ENCODE peak calls at places on chromosomes 6 and 20, in eight cellular contexts. One of them, this sample, is unnamed.

GRCh38 chr20:59751075-59751711 is 146.9 kb downstream of the PHACTR3 start:
- DNase-seq in mesendoderm: peak; percentile 65
- DNase-seq in hepatocyte: peak; percentile 78
- DNase-seq in GM23338: peak; percentile 89
- DNase-seq in sigmoid colon: peak; percentile 77
- DNase-seq in tibial nerve: peak; percentile 33
- DNase-seq in GM12878: peak; percentile 19
- DNase-seq in Panc1: peak; percentile 5
- DNase-seq in this sample: peak; percentile 65

GRCh38 chr6:16045238-16045637 is 83.6 kb upstream of the MYLIP start:
- DNase-seq in mesendoderm: no peak
- DNase-seq in sigmoid colon: no peak
- DNase-seq in tibial nerve: no peak
- DNase-seq in GM12878: no peak
- DNase-seq in GM23338: no peak
- DNase-seq in Panc1: no peak
- DNase-seq in hepatocyte: no peak
- DNase-seq in this sample: no peak

GRCh38 chr6:151679081-151679480 is 128.4 kb upstream of the ESR1 start:
- DNase-seq in Panc1: no peak
- DNase-seq in hepatocyte: no peak
- DNase-seq in GM12878: no peak
- DNase-seq in mesendoderm: no peak
- DNase-seq in GM23338: no peak
- DNase-seq in sigmoid colon: no peak
- DNase-seq in tibial nerve: no peak
- DNase-seq in this sample: no peak

GRCh38 chr20:43857932-43858331 is 56.7 kb upstream of the TOX2 start:
- DNase-seq in sigmoid colon: no peak
- DNase-seq in GM23338: no peak
- DNase-seq in Panc1: no peak
- DNase-seq in mesendoderm: no peak
- DNase-seq in tibial nerve: no peak
- DNase-seq in GM12878: no peak
- DNase-seq in hepatocyte: no peak
- DNase-seq in this sample: no peak

GRCh38 chr20:49278817-49279676 is 1.2 kb upstream of the ZNFX1 start:
- DNase-seq in tibial nerve: no peak
- DNase-seq in mesendoderm: peak; percentile 17
- DNase-seq in hepatocyte: peak; percentile 35
- DNase-seq in Panc1: no peak
- DNase-seq in GM12878: no peak
- DNase-seq in GM23338: no peak
- DNase-seq in sigmoid colon: no peak
- DNase-seq in this sample: no peak

GRCh38 chr6:135254471-135254870 is 73.4 kb downstream of the MYB start:
- DNase-seq in tibial nerve: no peak
- DNase-seq in sigmoid colon: no peak
- DNase-seq in mesendoderm: no peak
- DNase-seq in Panc1: no peak
- DNase-seq in GM12878: no peak
- DNase-seq in hepatocyte: no peak
- DNase-seq in GM23338: no peak
- DNase-seq in this sample: no peak

GRCh38 chr6:111564482-111564945 is 41.2 kb downstream of the TRAF3IP2 start:
- DNase-seq in GM23338: no peak
- DNase-seq in Panc1: no peak
- DNase-seq in hepatocyte: no peak
- DNase-seq in sigmoid colon: no peak
- DNase-seq in GM12878: no peak
- DNase-seq in mesendoderm: no peak
- DNase-seq in tibial nerve: no peak
- DNase-seq in this sample: no peak

GRCh38 chr20:53722515-53723036 is 128.9 kb upstream of the ZNF217 start:
- DNase-seq in sigmoid colon: no peak
- DNase-seq in mesendoderm: no peak
- DNase-seq in hepatocyte: no peak
- DNase-seq in GM12878: no peak
- DNase-seq in tibial nerve: no peak
- DNase-seq in GM23338: no peak
- DNase-seq in Panc1: no peak
- DNase-seq in this sample: no peak

GRCh38 chr6:168035098-168035660 is 37.7 kb downstream of the KIF25 start:
- DNase-seq in mesendoderm: peak; percentile 59
- DNase-seq in tibial nerve: no peak
- DNase-seq in GM23338: peak; percentile 94
- DNase-seq in hepatocyte: peak; percentile 84
- DNase-seq in GM12878: no peak
- DNase-seq in sigmoid colon: peak; percentile 81
- DNase-seq in Panc1: no peak
- DNase-seq in this sample: peak; percentile 35

GRCh38 chr6:4509506-4509905 is 266.7 kb upstream of the CDYL start:
- DNase-seq in tibial nerve: no peak
- DNase-seq in GM23338: no peak
- DNase-seq in mesendoderm: no peak
- DNase-seq in Panc1: no peak
- DNase-seq in hepatocyte: no peak
- DNase-seq in GM12878: no peak
- DNase-seq in sigmoid colon: no peak
- DNase-seq in this sample: no peak

GRCh38 chr6:119207973-119208725 is 129.7 kb upstream of the FAM184A start:
- DNase-seq in GM12878: no peak
- DNase-seq in tibial nerve: no peak
- DNase-seq in sigmoid colon: no peak
- DNase-seq in hepatocyte: no peak
- DNase-seq in Panc1: no peak
- DNase-seq in mesendoderm: no peak
- DNase-seq in GM23338: no peak
- DNase-seq in this sample: no peak

GRCh38 chr6:18536693-18537092 is 149.5 kb downstream of the RNF144B start:
- DNase-seq in mesendoderm: no peak
- DNase-seq in GM23338: no peak
- DNase-seq in tibial nerve: no peak
- DNase-seq in hepatocyte: no peak
- DNase-seq in Panc1: no peak
- DNase-seq in sigmoid colon: no peak
- DNase-seq in GM12878: no peak
- DNase-seq in this sample: no peak

GRCh38 chr6:25670793-25671513 is 18.9 kb downstream of the SCGN start:
- DNase-seq in tibial nerve: no peak
- DNase-seq in hepatocyte: peak; percentile 11
- DNase-seq in GM23338: peak; percentile 28
- DNase-seq in sigmoid colon: no peak
- DNase-seq in GM12878: no peak
- DNase-seq in mesendoderm: peak; percentile 24
- DNase-seq in Panc1: no peak
- DNase-seq in this sample: no peak

GRCh38 chr6:166029506-166029905 is 138.1 kb downstream of the TBXT start:
- DNase-seq in hepatocyte: no peak
- DNase-seq in sigmoid colon: no peak
- DNase-seq in tibial nerve: no peak
- DNase-seq in GM23338: no peak
- DNase-seq in GM12878: peak; percentile 8
- DNase-seq in mesendoderm: no peak
- DNase-seq in Panc1: no peak
- DNase-seq in this sample: no peak

GRCh38 chr20:38836991-38837390 is 31.5 kb downstream of the PPP1R16B start:
- DNase-seq in sigmoid colon: no peak
- DNase-seq in GM23338: no peak
- DNase-seq in mesendoderm: no peak
- DNase-seq in Panc1: no peak
- DNase-seq in GM12878: no peak
- DNase-seq in tibial nerve: no peak
- DNase-seq in hepatocyte: no peak
- DNase-seq in this sample: no peak

DNA sequence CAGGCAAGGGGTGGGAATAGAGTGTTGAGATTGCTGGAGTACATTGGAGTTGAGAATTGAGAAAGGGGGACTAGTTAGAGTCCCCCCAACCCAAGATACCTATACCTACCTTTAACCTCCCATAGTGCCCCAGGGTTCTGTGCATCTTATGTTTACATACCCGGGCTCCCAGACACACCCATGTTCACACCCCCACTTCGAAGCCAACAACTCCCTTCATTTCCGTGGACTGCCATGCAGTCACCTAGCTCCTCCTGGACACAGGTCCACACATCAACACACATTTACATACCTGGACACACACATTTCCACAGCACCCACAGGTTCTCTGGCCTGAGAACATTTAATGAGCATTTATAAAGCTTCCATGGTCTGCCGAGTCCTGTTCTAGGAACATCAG is 5.1 kb downstream of the TMEM63B start:
- DNase-seq in hepatocyte: no peak
- DNase-seq in GM12878: no peak
- DNase-seq in sigmoid colon: no peak
- DNase-seq in Panc1: no peak
- DNase-seq in mesendoderm: no peak
- DNase-seq in tibial nerve: no peak
- DNase-seq in GM23338: no peak
- DNase-seq in this sample: no peak
- H3K27ac ChIP-seq in hepatocyte: peak overlapping the region; percentile 51
- H3K27ac ChIP-seq in GM12878: no peak overlapping the region
- H3K27ac ChIP-seq in sigmoid colon: no peak overlapping the region
- H3K27ac ChIP-seq in Panc1: no peak overlapping the region
- H3K27ac ChIP-seq in mesendoderm: no peak overlapping the region
- H3K27ac ChIP-seq in tibial nerve: peak overlapping the region; percentile 76
- H3K27ac ChIP-seq in GM23338: peak overlapping the region; percentile 59
- H3K27ac ChIP-seq in this sample: no peak overlapping the region

GRCh38 chr20:17782768-17783167 is 83.0 kb downstream of the BANF2 start:
- DNase-seq in mesendoderm: no peak
- DNase-seq in GM12878: no peak
- DNase-seq in sigmoid colon: no peak
- DNase-seq in GM23338: no peak
- DNase-seq in tibial nerve: no peak
- DNase-seq in hepatocyte: no peak
- DNase-seq in Panc1: no peak
- DNase-seq in this sample: no peak
- H3K27ac ChIP-seq in mesendoderm: no peak overlapping the region
- H3K27ac ChIP-seq in GM12878: peak overlapping the region; percentile 33
- H3K27ac ChIP-seq in sigmoid colon: no peak overlapping the region
- H3K27ac ChIP-seq in GM23338: no peak overlapping the region
- H3K27ac ChIP-seq in tibial nerve: no peak overlapping the region
- H3K27ac ChIP-seq in hepatocyte: no peak overlapping the region
- H3K27ac ChIP-seq in Panc1: no peak overlapping the region
- H3K27ac ChIP-seq in this sample: no peak overlapping the region

DNA sequence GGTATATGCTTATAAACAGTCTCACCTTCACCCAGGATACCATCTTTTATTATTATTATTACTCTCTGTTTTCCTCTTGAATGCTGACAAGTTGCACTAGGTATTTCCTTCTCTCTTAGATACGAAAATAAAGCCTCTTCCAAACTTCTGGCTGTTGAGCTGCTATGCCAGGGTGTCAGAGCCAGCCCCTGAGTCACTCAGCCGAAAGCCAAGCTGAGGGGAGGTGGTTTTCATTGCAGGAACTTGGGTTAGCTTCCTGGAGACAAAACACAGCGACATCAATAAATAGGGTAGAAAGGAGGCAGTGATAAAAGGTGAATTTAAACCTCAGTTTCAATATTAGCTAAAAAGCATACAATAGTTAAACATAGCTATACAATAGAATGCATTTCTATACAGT is 264.7 kb downstream of the HIVEP2 start:
- DNase-seq in sigmoid colon: no peak
- DNase-seq in GM12878: no peak
- DNase-seq in GM23338: no peak
- DNase-seq in tibial nerve: no peak
- DNase-seq in Panc1: no peak
- DNase-seq in mesendoderm: no peak
- DNase-seq in hepatocyte: no peak
- DNase-seq in this sample: no peak
- H3K27ac ChIP-seq in sigmoid colon: no peak overlapping the region
- H3K27ac ChIP-seq in GM12878: no peak overlapping the region
- H3K27ac ChIP-seq in GM23338: no peak overlapping the region
- H3K27ac ChIP-seq in tibial nerve: no peak overlapping the region
- H3K27ac ChIP-seq in Panc1: no peak overlapping the region
- H3K27ac ChIP-seq in mesendoderm: no peak overlapping the region
- H3K27ac ChIP-seq in hepatocyte: no peak overlapping the region
- H3K27ac ChIP-seq in this sample: no peak overlapping the region

DNA sequence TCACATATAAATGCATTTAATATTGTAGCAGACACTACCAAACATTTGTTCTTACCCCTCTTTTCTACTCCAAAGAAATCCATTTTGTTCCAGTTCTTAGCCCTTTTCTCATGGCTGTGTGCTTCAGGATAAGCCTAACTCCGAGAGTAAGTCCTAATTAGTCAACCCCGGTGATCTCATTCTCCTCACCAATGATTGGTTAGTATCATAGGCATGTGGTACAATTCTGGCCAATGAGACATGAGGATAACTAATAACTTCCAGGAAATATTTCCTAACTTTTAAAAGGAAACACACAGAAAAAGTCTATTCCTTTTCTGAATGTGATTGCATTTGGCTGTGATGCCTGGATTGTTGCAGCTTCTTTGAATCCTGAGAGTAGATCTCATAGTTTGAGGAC is 116.0 kb downstream of the GPR63 start:
- DNase-seq in mesendoderm: no peak
- DNase-seq in Panc1: no peak
- DNase-seq in tibial nerve: no peak
- DNase-seq in sigmoid colon: no peak
- DNase-seq in hepatocyte: no peak
- DNase-seq in GM12878: no peak
- DNase-seq in GM23338: no peak
- DNase-seq in this sample: no peak
- H3K27ac ChIP-seq in mesendoderm: no peak overlapping the region
- H3K27ac ChIP-seq in Panc1: no peak overlapping the region
- H3K27ac ChIP-seq in tibial nerve: no peak overlapping the region
- H3K27ac ChIP-seq in sigmoid colon: no peak overlapping the region
- H3K27ac ChIP-seq in hepatocyte: no peak overlapping the region
- H3K27ac ChIP-seq in GM12878: no peak overlapping the region
- H3K27ac ChIP-seq in GM23338: no peak overlapping the region
- H3K27ac ChIP-seq in this sample: no peak overlapping the region